ENCODE peak calls at places on chromosomes 3 and 15, in five cellular contexts. K is SHP77; V is CD8-positive, alpha-beta T cell; O is AG10803; W is foreskin melanocyte. Y is an unnamed sample.

GRCh38 chr15:31403606-31404005 is 77.0 kb downstream of the KLF13 start:
- DNase-seq in K (no peak), V (no peak), O (peak), W (no peak), Y (no peak)

GRCh38 chr3:7000501-7000900 is 139.6 kb downstream of the GRM7 start:
- DNase-seq in K (no peak), V (no peak), O (no peak), W (no peak), Y (no peak)

GRCh38 chr3:142946861-142947260 is 16.6 kb downstream of the PAQR9 start:
- DNase-seq in K (no peak), V (no peak), O (no peak), W (no peak), Y (peak)

GRCh38 chr3:52052831-52053306 is 3.5 kb downstream of the DUSP7 start:
- DNase-seq in K (no peak), V (peak), O (peak), W (peak), Y (peak)

GRCh38 chr3:117657278-117657677 is 947.7 kb downstream of the TUSC7 start:
- DNase-seq in K (no peak), V (no peak), O (no peak), W (no peak), Y (no peak)

GRCh38 chr3:14486460-14486859 is 53.7 kb downstream of the GRIP2 start:
- DNase-seq in K (no peak), V (no peak), O (no peak), W (no peak), Y (no peak)

GRCh38 chr3:52710512-52710911 is 4.6 kb downstream of the SPCS1 start:
- DNase-seq in K (no peak), V (no peak), O (no peak), W (no peak), Y (no peak)

GRCh38 chr3:24401811-24402185 is 92.9 kb downstream of the THRB start:
- DNase-seq in K (no peak), V (no peak), O (no peak), W (no peak), Y (no peak)

GRCh38 chr15:42344763-42345162 is 14.5 kb upstream of the CAPN3 start:
- DNase-seq in K (no peak), V (no peak), O (peak), W (no peak), Y (no peak)

GRCh38 chr15:82848201-82848993 is 39.0 kb downstream of the WHAMM start:
- DNase-seq in K (no peak), V (no peak), O (no peak), W (no peak), Y (no peak)

GRCh38 chr3:99962703-99963102 is 145.0 kb downstream of the CMSS1 start:
- DNase-seq in K (no peak), V (no peak), O (peak), W (peak), Y (no peak)

GRCh38 chr15:63135804-63136203 is 14.1 kb downstream of the LACTB start:
- DNase-seq in K (no peak), V (no peak), O (peak), W (peak), Y (no peak)

GRCh38 chr15:78216276-78217229 is 17.8 kb downstream of the ACSBG1 start:
- DNase-seq in K (no peak), V (no peak), O (peak), W (peak), Y (no peak)

GRCh38 chr3:13513913-13514517 is 33.9 kb downstream of the HDAC11 start:
- DNase-seq in K (no peak), V (no peak), O (no peak), W (no peak), Y (no peak)

GRCh38 chr3:194536883-194537637 is 50.3 kb upstream of the ATP13A3 start:
- DNase-seq in K (no peak), V (no peak), O (no peak), W (no peak), Y (no peak)

GRCh38 chr15:59976480-59976879 is 27.6 kb upstream of the FOXB1 start:
- DNase-seq in K (no peak), V (peak), O (no peak), W (no peak), Y (peak)

GRCh38 chr3:67654832-67655152 is 380 bp upstream of the SUCLG2 start:
- DNase-seq in K (no peak), V (no peak), O (no peak), W (no peak), Y (no peak)

GRCh38 chr3:122892561-122892960 is 97.7 kb downstream of the SLC49A4 start:
- DNase-seq in K (no peak), V (no peak), O (no peak), W (no peak), Y (no peak)

GRCh38 chr3:191380001-191380400 is 49.7 kb upstream of the UTS2B start:
- DNase-seq in K (no peak), V (no peak), O (peak), W (no peak), Y (no peak)

GRCh38 chr3:99883138-99883461 is 65.4 kb downstream of the CMSS1 start:
- DNase-seq in K (no peak), V (no peak), O (no peak), W (no peak), Y (no peak)

GRCh38 chr15:59294961-59295741 is 77.5 kb downstream of the MYO1E start:
- DNase-seq in K (no peak), V (no peak), O (peak), W (peak), Y (no peak)

GRCh38 chr3:38985981-38986380 is 65.8 kb downstream of the SCN11A start:
- DNase-seq in K (no peak), V (no peak), O (peak), W (peak), Y (no peak)

GRCh38 chr3:113575191-113575590 is 42.8 kb downstream of the SIDT1 start:
- DNase-seq in K (no peak), V (no peak), O (no peak), W (no peak), Y (no peak)

GRCh38 chr3:134483195-134483890 is 2.4 kb downstream of the ANAPC13 start:
- DNase-seq in K (no peak), V (no peak), O (peak), W (no peak), Y (no peak)

GRCh38 chr3:128080323-128080898 is 28.2 kb downstream of the SEC61A1 start:
- DNase-seq in K (no peak), V (no peak), O (peak), W (peak), Y (no peak)

GRCh38 chr3:125137432-125138033 is 75.0 kb downstream of the SLC12A8 start:
- DNase-seq in K (no peak), V (no peak), O (peak), W (no peak), Y (no peak)

GRCh38 chr3:122513386-122514122 is 1.2 kb downstream of the KPNA1 start:
- DNase-seq in K (no peak), V (no peak), O (peak), W (peak), Y (no peak)

GRCh38 chr3:177126015-177126773 is 71.1 kb downstream of the TBL1XR1 start:
- DNase-seq in K (no peak), V (no peak), O (peak), W (no peak), Y (no peak)

GRCh38 chr3:161800985-161801559 is 304.5 kb downstream of the OTOL1 start:
- DNase-seq in K (no peak), V (no peak), O (no peak), W (no peak), Y (no peak)

GRCh38 chr3:64502284-64502683 is 185.5 kb downstream of the ADAMTS9 start:
- DNase-seq in K (no peak), V (no peak), O (peak), W (no peak), Y (no peak)

GRCh38 chr3:127639173-127640030 is 10.4 kb downstream of the PODXL2 start:
- DNase-seq in K (no peak), V (no peak), O (peak), W (peak), Y (no peak)

GRCh38 chr3:42012935-42013651 is 51.2 kb upstream of the ULK4 start:
- DNase-seq in K (peak), V (peak), O (peak), W (no peak), Y (peak)

GRCh38 chr15:92601940-92602593 is 53.5 kb downstream of the FAM174B start:
- DNase-seq in K (no peak), V (no peak), O (no peak), W (no peak), Y (no peak)

GRCh38 chr3:159189994-159190669 is 388.3 kb downstream of the MFSD1 start:
- DNase-seq in K (no peak), V (no peak), O (peak), W (no peak), Y (no peak)

GRCh38 chr3:156599061-156599460 is 44.1 kb upstream of the SSR3 start:
- DNase-seq in K (no peak), V (no peak), O (no peak), W (no peak), Y (no peak)